ENCODE peak calls at places on chromosomes 6 and 20, in eight cellular contexts. B, W, L, S, R, C, J and Z are unnamed samples.

GRCh38 chr20:10671850-10672578 is 1.8 kb downstream of the JAG1 start:
- DNase-seq in C (peak), R (no peak), B (peak), J (peak), L (peak), S (no peak), W (peak), Z (peak)

GRCh38 chr6:111522393-111523020 is 39.5 kb upstream of the REV3L start:
- DNase-seq in W (no peak), J (no peak), C (no peak), R (no peak), L (no peak), B (no peak), S (no peak), Z (no peak)

GRCh38 chr6:156630613-156631302 is 146.4 kb upstream of the ARID1B start:
- DNase-seq in C (no peak), W (no peak), B (no peak), S (no peak), L (peak), R (no peak), J (no peak), Z (no peak)

GRCh38 chr20:63889241-63890200 is 5.4 kb upstream of the DNAJC5 start:
- DNase-seq in B (no peak), S (no peak), J (no peak), R (no peak), L (no peak), C (no peak), W (no peak), Z (no peak)

GRCh38 chr20:12049125-12049524 is 131.4 kb downstream of the BTBD3 start:
- DNase-seq in S (no peak), R (no peak), J (no peak), W (no peak), C (no peak), L (no peak), B (peak), Z (no peak)

GRCh38 chr20:37537505-37537904 is 9.8 kb upstream of the BLCAP start:
- DNase-seq in S (no peak), B (no peak), W (no peak), J (no peak), R (no peak), C (no peak), L (no peak), Z (no peak)

GRCh38 chr20:18585134-18585533 is 2.7 kb upstream of the DTD1 start:
- DNase-seq in L (no peak), C (no peak), R (no peak), J (no peak), S (no peak), W (no peak), B (no peak), Z (peak)

GRCh38 chr6:156752666-156753301 is 24.4 kb upstream of the ARID1B start:
- DNase-seq in R (peak), J (no peak), L (no peak), S (no peak), C (peak), W (no peak), B (no peak), Z (peak)

GRCh38 chr6:14066782-14067406 is 50.7 kb upstream of the CD83 start:
- DNase-seq in L (no peak), C (no peak), W (no peak), J (no peak), S (no peak), R (no peak), B (peak), Z (peak)

GRCh38 chr20:57047281-57048026 is 219.0 kb downstream of the BMP7 start:
- DNase-seq in R (no peak), J (no peak), S (no peak), W (no peak), C (no peak), B (no peak), L (no peak), Z (peak)

GRCh38 chr6:93164781-93165180 is 254.6 kb downstream of the EPHA7 start:
- DNase-seq in W (no peak), R (no peak), B (no peak), S (no peak), L (no peak), C (no peak), J (no peak), Z (no peak)

GRCh38 chr20:44516491-44516890 is 5.4 kb downstream of the SERINC3 start:
- DNase-seq in W (no peak), R (no peak), S (no peak), B (no peak), C (no peak), L (no peak), J (peak), Z (no peak)

GRCh38 chr6:152356659-152357058 is 280.5 kb downstream of the SYNE1 start:
- DNase-seq in C (no peak), J (no peak), W (no peak), L (no peak), B (peak), R (no peak), S (no peak), Z (no peak)

GRCh38 chr6:24766685-24767462 is 7.9 kb upstream of the GMNN start:
- DNase-seq in R (no peak), J (no peak), S (no peak), W (no peak), C (no peak), L (no peak), B (peak), Z (no peak)

GRCh38 chr20:50817776-50818172 is 22.9 kb downstream of the BCAS4 start:
- DNase-seq in W (no peak), S (no peak), L (no peak), C (no peak), B (no peak), J (no peak), R (no peak), Z (no peak)

GRCh38 chr6:169867751-169868191 is 116.3 kb downstream of the ERMARD start:
- DNase-seq in L (peak), R (no peak), B (no peak), C (no peak), W (no peak), S (no peak), J (no peak), Z (no peak)

GRCh38 chr6:133286765-133287164 is 45.6 kb downstream of the EYA4 start:
- DNase-seq in L (no peak), B (peak), R (no peak), C (no peak), J (no peak), W (no peak), S (no peak), Z (no peak)

GRCh38 chr6:106783631-106784566 is 154.5 kb downstream of the QRSL1 start:
- DNase-seq in W (no peak), S (no peak), B (no peak), C (no peak), J (no peak), R (no peak), L (no peak), Z (no peak)

GRCh38 chr20:7406671-7407070 is 533.6 kb downstream of the HAO1 start:
- DNase-seq in W (no peak), C (no peak), R (no peak), B (no peak), L (no peak), J (no peak), S (no peak), Z (no peak)

GRCh38 chr20:44724423-44725091 is 9.4 kb downstream of the CCN5 start:
- DNase-seq in S (no peak), L (no peak), C (no peak), J (peak), W (no peak), R (no peak), B (no peak), Z (no peak)

GRCh38 chr6:7897461-7898192 is 13.0 kb downstream of the TXNDC5 start:
- DNase-seq in L (no peak), C (no peak), R (no peak), S (no peak), W (no peak), J (no peak), B (no peak), Z (no peak)

GRCh38 chr6:108156180-108156937 is 9.5 kb upstream of the NR2E1 start:
- DNase-seq in R (no peak), S (no peak), C (no peak), W (no peak), B (no peak), J (no peak), L (no peak), Z (no peak)

GRCh38 chr6:49463612-49463967 is 420 bp downstream of the CENPQ start:
- DNase-seq in R (no peak), C (no peak), J (no peak), W (no peak), S (no peak), B (no peak), L (no peak), Z (no peak)

GRCh38 chr20:3203315-3204123 is 963 bp downstream of the DDRGK1 start:
- DNase-seq in J (no peak), R (no peak), C (no peak), L (no peak), W (no peak), S (no peak), B (peak), Z (peak)

GRCh38 chr6:152068622-152069261 is 261.3 kb downstream of the ESR1 start:
- DNase-seq in C (no peak), J (no peak), B (no peak), L (no peak), R (no peak), W (no peak), S (no peak), Z (no peak)

GRCh38 chr6:32968770-32969684 is 633 bp downstream of the BRD2 start:
- DNase-seq in R (no peak), C (peak), J (peak), B (peak), L (peak), S (peak), W (peak), Z (peak)

GRCh38 chr6:112018619-112019416 is 35.1 kb upstream of the CCN6 start:
- DNase-seq in W (peak), R (no peak), S (no peak), C (peak), B (peak), L (no peak), J (peak), Z (no peak)

GRCh38 chr20:46111028-46111835 is 6.9 kb upstream of the CD40 start:
- DNase-seq in W (no peak), J (no peak), B (no peak), R (peak), C (no peak), L (no peak), S (no peak), Z (no peak)

GRCh38 chr20:62236674-62236996 is 1.7 kb upstream of the OSBPL2 start:
- DNase-seq in J (no peak), W (no peak), S (no peak), L (peak), C (peak), B (no peak), R (no peak), Z (no peak)

GRCh38 chr6:43761666-43762409 is 8.2 kb upstream of the VEGFA start:
- DNase-seq in L (no peak), C (no peak), R (no peak), S (no peak), J (no peak), W (no peak), B (no peak), Z (no peak)

GRCh38 chr20:25196701-25197120 is 1.2 kb downstream of the ENTPD6 start:
- DNase-seq in C (no peak), S (no peak), L (no peak), W (no peak), R (no peak), J (no peak), B (no peak), Z (no peak)

GRCh38 chr6:43835872-43836419 is 65.9 kb downstream of the VEGFA start:
- DNase-seq in C (no peak), S (no peak), W (no peak), L (no peak), R (no peak), J (no peak), B (no peak), Z (peak)

GRCh38 chr20:5612476-5613291 is 137.5 kb upstream of the SHLD1 start:
- DNase-seq in J (no peak), R (no peak), W (no peak), C (no peak), B (peak), L (no peak), S (no peak), Z (peak)

GRCh38 chr20:10671221-10671849 is 2.5 kb downstream of the JAG1 start:
- DNase-seq in C (peak), W (peak), S (no peak), R (peak), B (peak), L (peak), J (no peak), Z (peak)

GRCh38 chr6:2556761-2557160 is 194.0 kb downstream of the MYLK4 start:
- DNase-seq in C (no peak), W (no peak), J (no peak), B (no peak), R (no peak), L (no peak), S (no peak), Z (no peak)

GRCh38 chr6:31712296-31712695 is 2.9 kb upstream of the LY6G6D start:
- DNase-seq in L (no peak), B (no peak), C (peak), J (no peak), S (no peak), R (no peak), W (no peak), Z (no peak)

GRCh38 chr6:39062014-39062740 is 13.6 kb downstream of the GLP1R start:
- DNase-seq in W (no peak), S (no peak), B (no peak), C (no peak), R (no peak), L (no peak), J (no peak), Z (no peak)

GRCh38 chr6:43893073-43893472 is 123.1 kb downstream of the VEGFA start:
- DNase-seq in R (no peak), L (peak), S (no peak), B (no peak), J (peak), C (no peak), W (no peak), Z (no peak)

GRCh38 chr6:139962663-139963314 is 588.3 kb upstream of the CITED2 start:
- DNase-seq in S (no peak), J (no peak), C (no peak), L (no peak), R (no peak), B (no peak), W (no peak), Z (peak)

DNA sequence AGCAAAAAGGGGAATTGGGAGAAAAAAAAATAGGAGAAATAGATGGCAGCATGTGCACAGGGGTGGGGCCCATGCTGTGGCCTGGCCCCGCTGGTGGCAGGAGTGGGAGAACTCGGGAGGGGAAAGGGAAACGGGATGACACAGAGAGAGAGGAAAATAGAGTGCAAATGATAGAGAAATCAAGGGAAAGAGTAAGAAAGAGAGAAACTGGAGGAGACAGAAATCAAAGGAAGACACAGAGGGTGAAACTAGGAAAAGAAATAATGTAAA is 15.4 kb upstream of the GOPC start:
- DNase-seq in W (no peak), L (peak), C (no peak), R (no peak), S (no peak), B (no peak), J (no peak), Z (no peak)
- H3K4me3 ChIP-seq in W (no peak), L (no peak), C (no peak), R (no peak), S (no peak), B (no peak), J (no peak), Z (no peak)

DNA sequence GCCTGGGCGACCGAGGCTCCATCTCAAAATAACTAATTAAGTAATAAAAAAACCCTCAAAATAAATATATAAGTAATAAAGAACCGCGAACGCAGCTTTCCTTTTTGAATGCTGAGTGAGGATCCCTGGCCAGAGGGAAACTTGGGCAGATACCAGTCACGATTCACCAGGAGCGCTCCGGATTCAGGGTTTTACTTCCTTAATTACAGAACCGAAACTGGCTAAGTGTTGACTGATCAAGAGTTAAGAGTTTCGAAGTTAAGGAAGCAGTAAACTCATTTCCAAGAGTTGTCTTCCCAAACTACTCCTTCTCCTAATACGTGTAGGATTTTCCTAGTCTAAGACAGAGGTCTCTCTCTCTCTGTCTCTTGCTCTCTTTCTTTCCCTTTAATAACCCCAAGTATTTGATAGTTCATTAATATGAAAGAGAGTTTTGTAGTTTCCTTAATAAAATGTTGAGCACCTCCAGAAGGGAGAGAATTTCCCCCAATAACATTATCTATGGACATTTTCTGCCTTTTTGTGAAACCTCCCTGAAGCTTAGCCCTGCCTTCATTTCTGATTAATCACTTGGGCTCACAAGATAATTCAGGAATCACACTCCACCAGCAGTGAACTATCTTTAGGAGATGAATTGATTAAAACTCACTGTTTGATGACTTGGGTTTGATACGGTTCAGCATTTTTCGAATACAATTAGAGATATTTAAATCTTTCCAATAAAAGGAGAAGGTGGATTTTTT is 61.5 kb upstream of the ZNF217 start:
- DNase-seq in W (no peak), J (no peak), B (no peak), S (no peak), L (no peak), C (no peak), R (no peak), Z (no peak)
- H3K27ac ChIP-seq in W (peak), J (no peak), B (no peak), S (no peak), L (peak), C (peak), R (peak), Z (no peak)

GRCh38 chr20:35040090-35040489 is 52.5 kb downstream of the TRPC4AP start:
- DNase-seq in S (no peak), C (no peak), R (no peak), B (no peak), J (no peak), L (no peak), W (no peak), Z (no peak)

GRCh38 chr20:35042268-35042667 is 50.3 kb downstream of the TRPC4AP start:
- DNase-seq in W (no peak), L (no peak), J (no peak), S (no peak), R (no peak), B (no peak), C (no peak), Z (no peak)

GRCh38 chr20:35039146-35039545 is 53.5 kb downstream of the TRPC4AP start:
- DNase-seq in C (no peak), S (no peak), B (no peak), W (no peak), J (no peak), R (no peak), L (no peak), Z (peak)

GRCh38 chr20:35040646-35041045 is 52.0 kb downstream of the TRPC4AP start:
- DNase-seq in S (no peak), R (no peak), J (no peak), W (no peak), B (no peak), L (no peak), C (no peak), Z (no peak)
- H3K4me3 ChIP-seq in S (no peak), R (no peak), J (no peak), W (no peak), B (no peak), L (no peak), C (no peak), Z (no peak)

DNA sequence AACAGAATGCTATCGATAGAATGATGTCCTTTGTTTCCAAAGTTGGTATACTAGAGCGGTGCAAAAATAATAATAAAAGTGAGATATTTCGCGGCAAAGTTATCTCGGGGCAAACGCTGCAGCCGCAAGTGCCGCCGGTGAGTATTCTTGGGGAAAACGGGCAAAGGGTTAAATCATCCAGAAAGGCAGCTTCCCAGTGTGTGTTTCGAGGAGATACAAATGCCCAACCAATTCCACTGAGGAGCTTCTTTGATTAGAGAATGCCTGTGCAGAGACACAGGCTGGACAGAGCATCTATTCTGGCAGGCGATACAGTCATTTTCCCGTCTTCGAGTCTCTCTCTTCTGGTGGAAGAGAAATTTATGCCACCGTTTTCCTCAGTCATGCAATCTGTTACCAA is 58.0 kb upstream of the MPC1 start:
- DNase-seq in C (no peak), J (no peak), R (no peak), L (no peak), B (no peak), S (no peak), W (no peak), Z (no peak)
- H3K27ac ChIP-seq in C (no peak), J (no peak), R (no peak), L (no peak), B (no peak), S (no peak), W (no peak), Z (no peak)

GRCh38 chr6:155324172-155324571 is 9.9 kb upstream of the TFB1M start:
- DNase-seq in C (no peak), J (no peak), R (no peak), B (no peak), S (no peak), L (no peak), W (no peak), Z (no peak)

GRCh38 chr6:155328074-155328538 is 13.8 kb upstream of the TFB1M start:
- DNase-seq in R (no peak), L (no peak), J (no peak), W (no peak), C (no peak), B (no peak), S (no peak), Z (no peak)

GRCh38 chr6:155324993-155325392 is 10.7 kb upstream of the TFB1M start:
- DNase-seq in J (no peak), B (no peak), W (no peak), L (no peak), C (no peak), R (no peak), S (no peak), Z (no peak)

GRCh38 chr6:155327326-155328073 is 13.2 kb upstream of the TFB1M start:
- DNase-seq in R (no peak), C (peak), L (no peak), W (peak), S (peak), B (peak), J (peak), Z (peak)

GRCh38 chr6:155325700-155326516 is 11.6 kb upstream of the TFB1M start:
- DNase-seq in C (no peak), W (no peak), S (no peak), J (no peak), L (no peak), B (no peak), R (no peak), Z (no peak)
- H3K4me3 ChIP-seq in C (no peak), W (no peak), S (no peak), J (no peak), L (no peak), B (no peak), R (no peak), Z (no peak)